ENCODE peak calls at places on chromosomes 7 and 10, in four cellular contexts. D is K562, C is A549, W is HepG2. T is an unnamed sample.

GRCh38 chr10:119655566-119656001 is 4.4 kb downstream of the BAG3 start:
- DNase-seq in D (peak), C (peak), W (no peak), T (no peak)

GRCh38 chr7:48992816-48993215 is 68.5 kb downstream of the CDC14C start:
- DNase-seq in D (no peak), C (no peak), W (no peak), T (no peak)

GRCh38 chr7:69585169-69585568 is 13.1 kb upstream of the AUTS2 start:
- DNase-seq in D (no peak), C (no peak), W (no peak), T (no peak)

GRCh38 chr7:5053175-5053574 is 7.5 kb downstream of the RBAK start:
- DNase-seq in D (no peak), C (no peak), W (no peak), T (no peak)

GRCh38 chr10:113438660-113439059 is 114.2 kb upstream of the HABP2 start:
- DNase-seq in D (no peak), C (no peak), W (no peak), T (no peak)

GRCh38 chr7:132135986-132136385 is 440.3 kb downstream of the PLXNA4 start:
- DNase-seq in D (no peak), C (no peak), W (no peak), T (no peak)

GRCh38 chr7:27782849-27783248 is 42.9 kb downstream of the TAX1BP1 start:
- DNase-seq in D (no peak), C (no peak), W (no peak), T (no peak)

GRCh38 chr7:22016547-22016946 is 70.8 kb upstream of the CDCA7L start:
- DNase-seq in D (no peak), C (no peak), W (no peak), T (no peak)

GRCh38 chr7:133434246-133434865 is 181.5 kb downstream of the EXOC4 start:
- DNase-seq in D (peak), C (peak), W (peak), T (no peak)

GRCh38 chr10:114043532-114044250 is at the start of gene ADRB1:
- DNase-seq in D (peak), C (peak), W (peak), T (peak)

GRCh38 chr7:70736715-70737460 is 395.1 kb upstream of the GALNT17 start:
- DNase-seq in D (no peak), C (no peak), W (no peak), T (no peak)

GRCh38 chr7:27187702-27188665 is 3.0 kb upstream of the HOXA11 start:
- DNase-seq in D (no peak), C (no peak), W (no peak), T (no peak)

GRCh38 chr7:92627956-92628355 is 37.8 kb upstream of the FAM133B start:
- DNase-seq in D (no peak), C (no peak), W (no peak), T (no peak)

GRCh38 chr7:110759069-110759468 is 331.9 kb upstream of the LRRN3 start:
- DNase-seq in D (no peak), C (no peak), W (no peak), T (no peak)

GRCh38 chr7:94394399-94395140 is at the start of gene COL1A2:
- DNase-seq in D (peak), C (no peak), W (no peak), T (no peak)

GRCh38 chr10:86666538-86666937 is 1.8 kb upstream of the LDB3 start:
- DNase-seq in D (no peak), C (no peak), W (no peak), T (no peak)

GRCh38 chr10:118754132-118754555 is 626 bp downstream of the CACUL1 start:
- DNase-seq in D (peak), C (no peak), W (peak), T (no peak)

GRCh38 chr10:50432206-50432605 is 180.9 kb upstream of the ASAH2 start:
- DNase-seq in D (no peak), C (no peak), W (no peak), T (no peak)

GRCh38 chr7:68892211-68892610 is 706.1 kb upstream of the AUTS2 start:
- DNase-seq in D (no peak), C (peak), W (no peak), T (no peak)

GRCh38 chr10:115335366-115335765 is 242.2 kb downstream of the ATRNL1 start:
- DNase-seq in D (no peak), C (no peak), W (no peak), T (no peak)

GRCh38 chr10:127940866-127941640 is 34.1 kb downstream of the PTPRE start:
- DNase-seq in D (no peak), C (no peak), W (no peak), T (no peak)

GRCh38 chr7:75957021-75957736 is 37.2 kb downstream of the TMEM120A start:
- DNase-seq in D (no peak), C (peak), W (peak), T (no peak)

GRCh38 chr10:16570731-16571130 is 49.1 kb upstream of the C1QL3 start:
- DNase-seq in D (no peak), C (no peak), W (no peak), T (peak)

GRCh38 chr7:6651866-6652445 is 14.8 kb downstream of the ZNF316 start:
- DNase-seq in D (peak), C (no peak), W (no peak), T (no peak)

GRCh38 chr10:60942604-60943269 is 1.2 kb downstream of the RHOBTB1 start:
- DNase-seq in D (peak), C (peak), W (no peak), T (no peak)

GRCh38 chr7:158283016-158283974 is 304.3 kb downstream of the PTPRN2 start:
- DNase-seq in D (no peak), C (no peak), W (no peak), T (no peak)

GRCh38 chr7:7157177-7157886 is 25.0 kb upstream of the C1GALT1 start:
- DNase-seq in D (peak), C (no peak), W (no peak), T (peak)

GRCh38 chr7:38740041-38740440 is 108.9 kb upstream of the AMPH start:
- DNase-seq in D (no peak), C (no peak), W (no peak), T (no peak)

GRCh38 chr7:39353615-39354376 is 212.4 kb upstream of the YAE1 start:
- DNase-seq in D (no peak), C (no peak), W (no peak), T (no peak)

GRCh38 chr10:86355571-86356038 is 11.0 kb downstream of the GRID1 start:
- DNase-seq in D (no peak), C (no peak), W (no peak), T (no peak)

GRCh38 chr10:97563337-97563736 is 9.2 kb upstream of the ANKRD2 start:
- DNase-seq in D (no peak), C (no peak), W (no peak), T (no peak)

GRCh38 chr7:86991093-86991769 is 68.2 kb downstream of the ELAPOR2 start:
- DNase-seq in D (no peak), C (no peak), W (no peak), T (no peak)

GRCh38 chr7:86991844-86992243 is 67.6 kb downstream of the ELAPOR2 start:
- DNase-seq in D (no peak), C (no peak), W (no peak), T (no peak)

GRCh38 chr7:86995052-86995725 is 64.3 kb downstream of the ELAPOR2 start:
- DNase-seq in D (no peak), C (no peak), W (no peak), T (no peak)

DNA sequence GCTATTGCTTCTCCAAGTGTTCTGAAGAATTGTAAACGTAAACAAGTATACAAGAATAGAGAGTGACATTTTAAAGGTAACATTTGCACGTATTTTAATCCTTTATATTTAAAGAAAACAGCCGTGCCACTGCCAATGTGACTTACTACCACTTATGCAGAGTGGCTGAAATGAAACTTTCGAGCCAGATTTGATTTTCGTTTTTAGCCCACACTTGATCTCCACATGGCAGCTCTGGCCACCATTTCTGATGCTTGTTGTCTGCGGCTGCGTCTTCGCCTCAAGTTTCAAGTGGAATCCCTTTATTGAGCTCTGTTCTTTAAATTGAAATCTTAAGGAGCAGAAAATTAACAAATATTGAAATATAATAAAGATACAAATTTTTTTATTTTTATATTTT is 70.0 kb downstream of the ELAPOR2 start:
- DNase-seq in D (no peak), C (no peak), W (no peak), T (no peak)
- TF ChIP-seq MYC in D (no peak), C (no peak), W (no peak), T (no peak)

GRCh38 chr7:155922507-155922841 is 110.2 kb upstream of the SHH start:
- DNase-seq in D (no peak), C (no peak), W (no peak), T (no peak)

GRCh38 chr7:155921086-155921803 is 109.0 kb upstream of the SHH start:
- DNase-seq in D (no peak), C (no peak), W (no peak), T (no peak)

GRCh38 chr7:155919400-155920067 is 107.3 kb upstream of the SHH start:
- DNase-seq in D (no peak), C (no peak), W (no peak), T (no peak)

GRCh38 chr7:155920068-155920461 is 107.8 kb upstream of the SHH start:
- DNase-seq in D (no peak), C (no peak), W (no peak), T (no peak)

GRCh38 chr7:155921804-155922506 is 109.7 kb upstream of the SHH start:
- DNase-seq in D (no peak), C (no peak), W (no peak), T (no peak)
- TF ChIP-seq USF2 in D (no peak), C (no peak), W (no peak), T (no peak)

GRCh38 chr7:108525327-108525984 is 479 bp downstream of the PNPLA8 start:
- DNase-seq in D (peak), C (peak), W (peak), T (no peak)
- TF ChIP-seq MYC in D (peak), C (no peak), W (no peak), T (no peak)

DNA sequence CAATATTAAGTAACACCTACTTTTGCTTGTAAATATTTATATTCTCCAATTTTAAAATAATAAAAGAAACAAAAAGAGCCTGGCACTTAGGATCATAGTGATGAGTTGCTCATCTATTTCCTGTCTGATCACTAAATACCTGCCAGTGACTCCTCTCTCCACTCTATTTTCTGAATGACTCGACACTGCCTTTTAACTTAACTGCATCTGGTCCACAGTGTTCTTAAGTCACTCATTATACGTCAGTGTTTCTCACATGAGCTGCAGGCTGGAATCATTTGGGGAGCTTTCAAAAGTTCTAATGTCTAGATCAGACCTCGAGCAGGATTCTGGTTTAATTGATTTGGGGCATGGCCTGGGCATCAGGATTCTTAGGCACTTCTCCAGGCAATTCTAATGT is 78.0 kb upstream of the AGBL3 start:
- DNase-seq in D (no peak), C (no peak), W (no peak), T (no peak)
- TF ChIP-seq USF2 in D (no peak), C (no peak), W (no peak), T (no peak)

DNA sequence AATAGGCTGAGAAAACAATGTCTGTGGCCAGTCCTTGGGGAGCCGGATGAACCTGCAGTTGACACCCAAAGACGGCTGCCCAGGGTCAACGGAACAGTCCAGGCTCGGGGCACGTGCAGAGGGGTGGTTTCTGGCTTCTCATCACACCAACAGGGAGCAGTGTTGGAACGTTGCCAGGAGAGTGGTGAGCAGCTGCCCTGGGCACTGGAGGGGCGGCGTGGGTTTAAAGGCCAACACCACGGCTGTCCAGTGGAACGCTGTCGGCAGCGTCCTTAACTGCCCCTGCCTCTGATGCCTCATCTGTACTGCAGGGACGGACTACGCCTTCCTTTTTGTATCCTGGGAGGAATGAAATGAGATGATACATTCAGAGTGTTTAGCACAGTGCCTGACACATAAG is 19.8 kb downstream of the JCAD start:
- DNase-seq in D (no peak), C (no peak), W (no peak), T (no peak)
- TF ChIP-seq MYC in D (no peak), C (no peak), W (no peak), T (no peak)

GRCh38 chr7:124856299-124856888 is 73.2 kb downstream of the POT1 start:
- DNase-seq in D (peak), C (peak), W (peak), T (no peak)
- TF ChIP-seq USF2 in D (no peak), C (no peak), W (no peak), T (no peak)

GRCh38 chr7:108308276-108308675 is 148.0 kb downstream of the NRCAM start:
- DNase-seq in D (no peak), C (no peak), W (no peak), T (no peak)
- TF ChIP-seq MYC in D (no peak), C (no peak), W (no peak), T (no peak)

DNA sequence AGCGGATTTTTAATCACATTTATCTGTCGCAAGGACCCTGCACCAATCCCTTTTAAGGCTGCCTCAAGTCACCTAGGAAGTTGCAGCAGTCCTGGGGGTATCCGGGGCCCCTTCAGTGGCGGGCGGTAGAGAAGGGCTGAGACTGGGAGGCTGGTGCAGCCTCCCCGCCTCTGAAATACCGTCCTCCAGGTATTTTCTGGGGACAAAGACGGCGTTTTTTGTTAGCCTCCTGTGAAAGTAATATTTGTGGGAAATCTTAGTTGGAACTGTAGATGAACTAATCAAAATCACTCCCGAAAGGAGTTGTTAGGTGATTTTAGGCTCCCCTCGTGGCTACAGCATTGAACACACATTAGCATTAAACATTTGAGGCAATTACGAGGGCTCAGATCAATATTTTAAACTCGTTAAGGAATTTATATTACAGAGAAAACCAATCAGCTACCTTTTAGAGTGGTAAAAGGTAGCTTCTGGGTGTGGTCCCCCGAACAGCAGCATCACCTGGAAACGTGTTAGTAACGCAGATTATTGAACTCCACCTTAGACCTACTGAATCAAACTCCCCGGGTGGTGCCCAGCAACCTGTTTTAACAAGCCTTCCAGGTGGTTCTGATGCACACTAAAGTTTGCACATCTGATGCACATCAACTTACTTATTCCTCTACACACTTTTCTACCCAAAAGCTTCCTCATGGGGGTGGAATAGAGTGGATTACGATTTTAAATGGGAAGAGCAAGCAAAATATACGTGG is 548 bp upstream of the ANXA7 start:
- DNase-seq in D (no peak), C (no peak), W (no peak), T (no peak)
- TF ChIP-seq USF2 in D (no peak), C (no peak), W (no peak), T (no peak)

T was measured in GM12878.